ENCODE peak calls at places on chromosomes 6 and 20, in eight cellular contexts. K is fibroblast of the aortic adventitia, G is psoas muscle, S is lung, Y is endothelial cell, D is fibroblast of mammary gland, U is GM10248, N is IMR-90. Z is an unnamed sample.

GRCh38 chr6:157287247-157287850 is 36.0 kb downstream of the TMEM242 start:
- DNase-seq in K (no peak), G (no peak), S (no peak), Y (no peak), D (no peak), U (no peak), N (no peak), Z (no peak)

GRCh38 chr20:39067526-39068216 is 105.5 kb downstream of the DHX35 start:
- DNase-seq in K (peak; percentile 38), G (no peak), S (no peak), Y (no peak), D (peak; percentile 88), U (no peak), N (peak; percentile 64), Z (peak; percentile 8)

GRCh38 chr6:36054965-36055364 is 27.4 kb downstream of the MAPK14 start:
- DNase-seq in K (no peak), G (no peak), S (no peak), Y (no peak), D (no peak), U (no peak), N (no peak), Z (no peak)

GRCh38 chr20:23225407-23226060 is 125.1 kb upstream of the NXT1 start:
- DNase-seq in K (peak; percentile 99), G (peak; percentile 75), S (peak; percentile 76), Y (no peak), D (peak; percentile 96), U (no peak), N (peak; percentile 82), Z (peak; percentile 92)

GRCh38 chr6:101086473-101086872 is 205.3 kb upstream of the ASCC3 start:
- DNase-seq in K (no peak), G (no peak), S (no peak), Y (no peak), D (no peak), U (no peak), N (no peak), Z (no peak)

GRCh38 chr6:308307-308706 is 16.0 kb downstream of the DUSP22 start:
- DNase-seq in K (no peak), G (no peak), S (no peak), Y (no peak), D (no peak), U (no peak), N (no peak), Z (no peak)

GRCh38 chr6:75932067-75932466 is 140.4 kb downstream of the IMPG1 start:
- DNase-seq in K (no peak), G (no peak), S (no peak), Y (peak; percentile 72), D (peak; percentile 16), U (peak; percentile 26), N (peak; percentile 4), Z (no peak)

GRCh38 chr20:20611165-20611564 is 101.3 kb downstream of the RALGAPA2 start:
- DNase-seq in K (no peak), G (no peak), S (no peak), Y (no peak), D (no peak), U (no peak), N (no peak), Z (peak; percentile 7)

GRCh38 chr6:89950446-89950845 is 56.2 kb downstream of the GJA10 start:
- DNase-seq in K (no peak), G (no peak), S (no peak), Y (no peak), D (no peak), U (no peak), N (no peak), Z (no peak)

GRCh38 chr6:165848099-165848461 is 185.0 kb upstream of the PDE10A start:
- DNase-seq in K (no peak), G (no peak), S (no peak), Y (peak; percentile 30), D (no peak), U (no peak), N (no peak), Z (no peak)
- TF ChIP-seq CTCF in K (no peak), G (no peak), S (no peak), Y (peak; percentile 62), D (no peak), U (no peak), N (no peak), Z (no peak)

GRCh38 chr6:112113918-112114317 is 26.5 kb downstream of the FAM229B start:
- DNase-seq in K (no peak), G (no peak), S (no peak), Y (no peak), D (no peak), U (no peak), N (no peak), Z (no peak)

GRCh38 chr6:112117554-112117953 is 30.2 kb downstream of the FAM229B start:
- DNase-seq in K (peak; percentile 12), G (no peak), S (no peak), Y (no peak), D (peak; percentile 33), U (no peak), N (peak; percentile 62), Z (peak; percentile 34)

GRCh38 chr6:112118034-112118433 is 30.6 kb downstream of the FAM229B start:
- DNase-seq in K (no peak), G (no peak), S (no peak), Y (no peak), D (no peak), U (no peak), N (peak; percentile 5), Z (no peak)

GRCh38 chr6:112114577-112115223 is 27.3 kb downstream of the FAM229B start:
- DNase-seq in K (no peak), G (no peak), S (no peak), Y (no peak), D (no peak), U (no peak), N (no peak), Z (no peak)

GRCh38 chr6:112116215-112116614 is 28.8 kb downstream of the FAM229B start:
- DNase-seq in K (no peak), G (no peak), S (no peak), Y (no peak), D (no peak), U (no peak), N (no peak), Z (no peak)
- TF ChIP-seq CTCF in K (no peak), G (no peak), S (no peak), Y (no peak), D (no peak), U (no peak), N (no peak), Z (no peak)

GRCh38 chr6:33967966-33968724 is 164.3 kb upstream of the MLN start:
- DNase-seq in K (no peak), G (no peak), S (no peak), Y (no peak), D (peak; percentile 6), U (no peak), N (no peak), Z (peak; percentile 45)
- TF ChIP-seq CTCF in K (peak; percentile 21), G (no peak), S (no peak), Y (peak; percentile 15), D (peak; percentile 32), U (no peak), N (no peak), Z (peak; percentile 23)

GRCh38 chr6:25787469-25787868 is 32.9 kb downstream of the SLC17A4 start:
- DNase-seq in K (no peak), G (no peak), S (no peak), Y (no peak), D (no peak), U (no peak), N (no peak), Z (no peak)

GRCh38 chr6:25789475-25789874 is 34.9 kb downstream of the SLC17A4 start:
- DNase-seq in K (no peak), G (no peak), S (no peak), Y (no peak), D (no peak), U (no peak), N (no peak), Z (no peak)

GRCh38 chr6:25792016-25792415 is 37.5 kb downstream of the SLC17A4 start:
- DNase-seq in K (no peak), G (no peak), S (no peak), Y (no peak), D (no peak), U (no peak), N (no peak), Z (no peak)

GRCh38 chr6:25793970-25794369 is 37.9 kb downstream of the SLC17A1 start:
- DNase-seq in K (no peak), G (no peak), S (no peak), Y (no peak), D (no peak), U (no peak), N (no peak), Z (no peak)

GRCh38 chr6:25788305-25788922 is 33.9 kb downstream of the SLC17A4 start:
- DNase-seq in K (peak; percentile 65), G (peak; percentile 54), S (peak; percentile 47), Y (peak; percentile 72), D (peak; percentile 76), U (peak; percentile 22), N (peak; percentile 51), Z (peak; percentile 60)
- TF ChIP-seq CTCF in K (peak; percentile 67), G (peak; percentile 27), S (no peak), Y (peak; percentile 62), D (peak; percentile 88), U (peak; percentile 46), N (peak; percentile 56), Z (peak; percentile 73)

DNA sequence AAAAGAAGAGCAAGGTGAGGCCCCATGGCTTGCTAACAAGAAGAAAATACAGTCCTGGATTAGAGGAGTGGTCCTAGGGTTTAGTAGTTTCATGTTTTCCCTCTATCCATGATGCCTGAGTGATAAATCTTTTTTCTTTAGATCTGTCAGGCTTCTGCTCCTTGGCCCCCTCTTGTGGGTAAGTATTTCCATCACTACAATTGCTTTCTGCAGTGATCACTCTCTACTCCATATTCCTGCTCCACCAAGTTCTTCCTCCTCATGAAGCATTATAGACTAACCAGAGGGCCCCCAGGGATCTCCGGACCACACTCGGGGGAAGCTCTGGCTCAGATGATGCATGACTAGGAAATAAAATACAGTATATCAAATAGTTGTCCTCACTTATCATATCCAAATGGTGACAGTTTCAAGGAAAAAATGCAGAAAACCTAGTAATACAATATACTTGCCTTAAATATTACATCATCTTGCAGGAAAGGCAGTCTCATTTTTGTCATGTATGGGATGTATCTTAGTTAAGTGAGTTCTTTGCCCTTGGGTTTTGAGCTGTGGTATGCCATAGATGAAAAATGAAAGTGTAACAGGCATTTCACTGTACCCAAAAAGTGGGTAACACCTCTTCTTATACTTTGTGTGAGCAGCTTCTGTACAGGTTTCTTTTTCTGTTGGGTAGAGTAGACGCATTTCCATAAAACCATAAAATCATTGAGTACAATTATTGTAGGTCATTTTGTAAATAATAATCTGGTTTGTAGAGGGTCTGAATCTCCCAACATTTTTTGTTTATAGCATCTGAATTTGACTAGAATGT is 200.9 kb upstream of the EYA4 start:
- DNase-seq in K (peak; percentile 16), G (no peak), S (no peak), Y (peak; percentile 45), D (peak; percentile 47), U (peak; percentile 10), N (peak; percentile 34), Z (peak; percentile 1)
- TF ChIP-seq CTCF in K (peak; percentile 44), G (peak; percentile 51), S (no peak), Y (no peak), D (peak; percentile 57), U (peak; percentile 27), N (peak; percentile 59), Z (peak; percentile 37)

DNA sequence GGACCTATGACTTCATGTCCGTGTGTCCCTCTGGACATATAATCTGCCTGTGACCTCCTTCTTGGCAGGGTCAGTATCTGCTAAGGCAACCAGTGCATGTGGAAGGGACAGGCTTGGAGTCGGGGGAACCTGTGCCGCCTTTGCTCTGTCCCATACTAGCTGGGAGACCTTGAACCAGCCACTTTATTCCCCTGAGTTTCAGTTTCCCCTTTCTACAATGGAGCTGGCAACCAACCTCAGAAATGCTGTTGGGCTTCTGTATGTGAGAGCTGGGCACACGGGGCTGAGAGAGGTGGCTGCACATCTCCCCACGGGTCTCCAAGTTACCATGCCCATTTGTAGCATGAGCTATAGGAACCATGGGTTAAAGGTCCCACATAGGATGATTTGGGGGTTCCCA is 53.8 kb downstream of the CD40 start:
- DNase-seq in K (no peak), G (no peak), S (no peak), Y (no peak), D (no peak), U (no peak), N (no peak), Z (no peak)
- TF ChIP-seq CTCF in K (no peak), G (no peak), S (no peak), Y (no peak), D (no peak), U (no peak), N (no peak), Z (no peak)